ENCODE peak calls at places on chromosomes 3 and 15, in six cellular contexts. V is glutamatergic neuron, U is AG09309, I is WERI-Rb-1, W is GM06990, E is mucosa of descending colon. S is an unnamed sample.

GRCh38 chr3:160951677-160952487 is 153.3 kb downstream of the B3GALNT1 start:
- DNase-seq in V (no peak), U (no peak), I (no peak), W (no peak), E (no peak), S (no peak)

GRCh38 chr3:160447544-160447943 is 2.0 kb downstream of the TRIM59 start:
- DNase-seq in V (no peak), U (no peak), I (no peak), W (no peak), E (no peak), S (peak; percentile 45)

GRCh38 chr15:89998141-89998661 is 2.9 kb upstream of the ZNF710 start:
- DNase-seq in V (no peak), U (no peak), I (peak; percentile 15), W (no peak), E (no peak), S (peak; percentile 74)

GRCh38 chr3:189967254-189967865 is 153.3 kb downstream of the P3H2 start:
- DNase-seq in V (no peak), U (no peak), I (no peak), W (peak; percentile 33), E (no peak), S (peak; percentile 76)

GRCh38 chr3:149080011-149080698 is 6.2 kb downstream of the HLTF start:
- DNase-seq in V (no peak), U (no peak), I (no peak), W (no peak), E (no peak), S (peak; percentile 38)

GRCh38 chr3:162769559-162769958 is 1273.0 kb downstream of the OTOL1 start:
- DNase-seq in V (no peak), U (peak; percentile 2), I (no peak), W (no peak), E (no peak), S (peak; percentile 18)

GRCh38 chr3:10164546-10165393 is at the start of gene IRAK2:
- DNase-seq in V (peak; percentile 81), U (no peak), I (peak; percentile 79), W (peak; percentile 78), E (peak; percentile 82), S (peak; percentile 58)

GRCh38 chr3:170909129-170909903 is 879 bp upstream of the EIF5A2 start:
- DNase-seq in V (no peak), U (peak; percentile 92), I (no peak), W (no peak), E (peak; percentile 42), S (peak; percentile 90)

GRCh38 chr3:187072582-187072981 is 66.7 kb downstream of the RPL39L start:
- DNase-seq in V (no peak), U (no peak), I (no peak), W (no peak), E (no peak), S (no peak)

GRCh38 chr15:77021803-77022381 is 27.0 kb downstream of the PSTPIP1 start:
- DNase-seq in V (no peak), U (peak; percentile 17), I (no peak), W (no peak), E (peak; percentile 39), S (no peak)

GRCh38 chr3:123688241-123688747 is 103.4 kb upstream of the HACD2 start:
- DNase-seq in V (no peak), U (peak; percentile 87), I (no peak), W (no peak), E (no peak), S (peak; percentile 76)

GRCh38 chr3:8324727-8325126 is 176.9 kb upstream of the LMCD1 start:
- DNase-seq in V (peak; percentile 52), U (peak; percentile 4), I (peak; percentile 66), W (peak; percentile 2), E (peak; percentile 43), S (peak; percentile 32)

GRCh38 chr3:69696365-69696764 is 42.9 kb upstream of the MITF start:
- DNase-seq in V (no peak), U (no peak), I (no peak), W (no peak), E (no peak), S (no peak)

GRCh38 chr15:51714162-51714561 is 23.3 kb downstream of the LYSMD2 start:
- DNase-seq in V (no peak), U (no peak), I (no peak), W (no peak), E (no peak), S (no peak)

GRCh38 chr15:98866503-98866902 is 141.1 kb downstream of the PGPEP1L start:
- DNase-seq in V (no peak), U (no peak), I (no peak), W (no peak), E (no peak), S (peak; percentile 60)

DNA sequence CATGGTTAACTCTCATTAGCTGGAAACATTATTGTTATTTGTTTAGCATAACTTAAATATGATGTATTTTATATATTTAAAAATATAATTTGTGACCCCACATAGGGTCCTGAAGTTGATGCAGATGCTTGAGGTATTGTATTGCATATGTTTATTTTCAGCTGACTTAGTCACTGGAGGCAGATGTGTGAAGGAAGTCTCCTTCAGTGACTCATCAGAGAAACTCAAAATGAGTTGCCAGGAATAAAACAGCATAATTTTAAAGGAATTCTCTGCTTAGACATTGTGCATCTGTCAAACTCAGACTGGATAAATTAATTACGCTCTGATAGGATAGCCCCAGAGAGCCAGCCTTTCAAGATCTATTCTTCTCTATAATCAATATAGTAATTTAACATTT is 7.9 kb upstream of the OR4F6 start:
- DNase-seq in V (no peak), U (peak; percentile 37), I (no peak), W (no peak), E (no peak), S (peak; percentile 33)
- TF ChIP-seq CTCF in V (no peak), U (no peak), I (no peak), W (no peak), E (no peak), S (no peak)

DNA sequence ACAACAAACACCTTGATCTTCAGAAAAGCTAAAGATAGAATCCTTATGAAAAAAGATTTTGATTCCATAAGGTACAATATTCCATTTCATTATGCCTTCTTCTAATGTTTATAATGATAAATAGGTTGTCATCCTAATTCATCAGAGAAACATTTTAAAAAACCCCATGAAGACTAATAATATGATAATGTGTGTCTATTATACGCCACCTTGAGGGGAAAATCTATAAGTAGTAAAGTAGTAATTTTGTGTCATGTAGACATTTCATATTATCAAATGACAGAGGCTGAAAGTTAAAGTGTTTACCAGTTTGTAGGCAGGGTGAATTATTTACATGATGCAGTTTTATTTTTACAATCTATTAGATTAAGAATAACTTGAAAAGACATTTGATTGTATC is 524.3 kb downstream of the GBE1 start:
- DNase-seq in V (no peak), U (no peak), I (no peak), W (no peak), E (no peak), S (no peak)
- TF ChIP-seq CTCF in V (no peak), U (no peak), I (no peak), W (no peak), E (no peak), S (no peak)

GRCh38 chr15:25542648-25543047 is 103.8 kb upstream of the UBE3A start:
- DNase-seq in V (no peak), U (no peak), I (no peak), W (no peak), E (no peak), S (no peak)

GRCh38 chr15:25541228-25541627 is 102.4 kb upstream of the UBE3A start:
- DNase-seq in V (no peak), U (no peak), I (no peak), W (no peak), E (no peak), S (no peak)

GRCh38 chr15:25544076-25544475 is 105.3 kb upstream of the UBE3A start:
- DNase-seq in V (no peak), U (no peak), I (peak; percentile 82), W (no peak), E (no peak), S (no peak)

GRCh38 chr15:25545017-25545416 is 106.2 kb upstream of the UBE3A start:
- DNase-seq in V (no peak), U (no peak), I (peak; percentile 68), W (no peak), E (no peak), S (no peak)

DNA sequence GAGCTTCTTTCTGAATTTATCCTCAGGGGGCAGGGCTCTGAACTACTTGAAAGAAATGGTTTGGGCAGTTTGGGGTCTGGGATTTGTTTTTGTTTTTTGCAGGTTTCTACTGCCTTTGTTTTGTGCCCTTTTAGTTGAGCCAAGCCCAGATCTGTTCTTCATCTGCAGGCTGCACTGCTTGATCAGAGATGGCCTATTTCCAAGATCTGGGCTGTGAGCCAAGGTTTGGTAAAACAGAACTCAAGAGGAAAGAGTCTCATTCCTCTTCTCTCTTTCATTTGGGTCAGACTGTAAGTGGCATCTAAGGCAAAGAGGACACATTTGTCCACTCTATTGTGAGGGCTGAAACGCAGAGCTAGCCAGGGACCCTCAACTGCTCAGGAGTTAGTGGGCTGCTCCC is 104.3 kb upstream of the UBE3A start:
- DNase-seq in V (no peak), U (peak; percentile 18), I (no peak), W (no peak), E (no peak), S (no peak)
- TF ChIP-seq CTCF in V (no peak), U (no peak), I (no peak), W (no peak), E (no peak), S (no peak)

DNA sequence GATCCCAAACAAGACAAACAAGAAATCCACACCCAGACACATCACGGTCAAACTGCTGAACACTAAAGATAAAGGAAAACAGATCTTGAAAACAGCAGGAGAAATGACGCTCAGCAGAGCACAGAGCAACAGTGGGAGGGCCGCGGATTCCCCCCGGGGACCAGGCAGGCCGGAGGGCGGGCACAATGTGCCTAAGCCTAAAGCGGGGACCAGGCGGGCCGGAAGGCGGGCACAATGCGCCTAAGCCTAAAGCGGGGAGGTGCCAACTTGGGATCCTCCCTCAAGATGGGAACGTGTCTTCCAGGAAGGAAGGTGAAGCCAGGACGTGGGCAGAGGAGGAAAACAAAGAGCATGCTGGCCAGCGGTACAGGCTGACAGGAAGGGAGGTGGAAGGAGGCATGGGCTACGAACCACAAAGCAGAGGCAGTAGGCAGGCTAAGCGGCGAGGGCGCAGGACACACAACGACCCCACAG is 31.1 kb downstream of the CYFIP1 start:
- DNase-seq in V (peak; percentile 78), U (no peak), I (no peak), W (peak; percentile 59), E (peak; percentile 61), S (peak; percentile 91)
- TF ChIP-seq CTCF in V (no peak), U (no peak), I (no peak), W (no peak), E (no peak), S (no peak)

S was measured in MCF 10A.